ENCODE peak calls at places on chromosome 2, in ten cellular contexts. U is breast epithelium, S is HCT116, P is HepG2, L is GM23338, X is SK-N-SH, W is K562, V is spleen, R is Panc1, J is transverse colon. Z is an unnamed sample. For H3K4me1, the result is how much of the 10 kb centered on the place peaks cover.

GRCh38 chr2:118989481-118989880 is 47.5 kb downstream of the MARCO start:
- DNase-seq in U (no peak), S (no peak), P (no peak), L (no peak), X (no peak), W (no peak), V (no peak), R (no peak), J (no peak), Z (no peak)

GRCh38 chr2:7430421-7430868 is 513.2 kb downstream of the RNF144A start:
- DNase-seq in U (no peak), S (no peak), P (no peak), L (peak), X (no peak), W (no peak), V (no peak), R (no peak), J (no peak), Z (no peak)

GRCh38 chr2:44184106-44184505 is 15.4 kb downstream of the PPM1B start:
- DNase-seq in U (no peak), S (no peak), P (no peak), L (no peak), X (no peak), W (no peak), V (no peak), R (no peak), J (no peak), Z (no peak)

GRCh38 chr2:26484579-26484978 is 6.7 kb upstream of the OTOF start:
- DNase-seq in U (no peak), S (no peak), P (no peak), L (no peak), X (no peak), W (no peak), V (no peak), R (no peak), J (no peak), Z (no peak)

GRCh38 chr2:120737802-120738516 is 2.3 kb downstream of the GLI2 start:
- DNase-seq in U (no peak), S (no peak), P (no peak), L (peak), X (no peak), W (no peak), V (peak), R (no peak), J (peak), Z (no peak)

GRCh38 chr2:188902906-188903305 is 71.3 kb upstream of the COL3A1 start:
- DNase-seq in U (no peak), S (no peak), P (no peak), L (no peak), X (no peak), W (no peak), V (no peak), R (no peak), J (no peak), Z (no peak)

GRCh38 chr2:101770672-101771071 is 73.2 kb downstream of the MAP4K4 start:
- DNase-seq in U (no peak), S (peak), P (peak), L (peak), X (peak), W (peak), V (no peak), R (no peak), J (peak), Z (no peak)

GRCh38 chr2:28449489-28450395 is 46.1 kb upstream of the PLB1 start:
- DNase-seq in U (no peak), S (peak), P (no peak), L (peak), X (no peak), W (peak), V (no peak), R (no peak), J (no peak), Z (peak)

GRCh38 chr2:235347691-235348090 is 146.2 kb upstream of the AGAP1 start:
- DNase-seq in U (no peak), S (peak), P (no peak), L (no peak), X (no peak), W (peak), V (no peak), R (no peak), J (no peak), Z (no peak)

GRCh38 chr2:235087812-235088607 is 136.2 kb downstream of the SH3BP4 start:
- DNase-seq in U (no peak), S (no peak), P (no peak), L (no peak), X (peak), W (no peak), V (no peak), R (no peak), J (peak), Z (peak)

GRCh38 chr2:203809084-203809521 is 58.5 kb upstream of the CTLA4 start:
- DNase-seq in U (no peak), S (no peak), P (no peak), L (no peak), X (no peak), W (no peak), V (no peak), R (no peak), J (no peak), Z (no peak)

GRCh38 chr2:235492850-235493344 is 946 bp upstream of the AGAP1 start:
- DNase-seq in U (no peak), S (no peak), P (no peak), L (peak), X (no peak), W (no peak), V (no peak), R (no peak), J (no peak), Z (no peak)

GRCh38 chr2:196955036-196955435 is 28.5 kb upstream of the PGAP1 start:
- DNase-seq in U (no peak), S (no peak), P (no peak), L (no peak), X (no peak), W (no peak), V (no peak), R (no peak), J (no peak), Z (no peak)

GRCh38 chr2:38771632-38772031 is 6.4 kb upstream of the GEMIN6 start:
- DNase-seq in U (no peak), S (no peak), P (no peak), L (no peak), X (no peak), W (no peak), V (no peak), R (no peak), J (no peak), Z (no peak)

GRCh38 chr2:32663864-32664263 is 36.0 kb downstream of the TTC27 start:
- DNase-seq in U (no peak), S (no peak), P (no peak), L (no peak), X (no peak), W (no peak), V (no peak), R (no peak), J (no peak), Z (no peak)

GRCh38 chr2:40559175-40559574 is 107.3 kb upstream of the SLC8A1 start:
- DNase-seq in U (no peak), S (no peak), P (no peak), L (no peak), X (no peak), W (no peak), V (no peak), R (no peak), J (no peak), Z (no peak)

GRCh38 chr2:8437228-8437948 is 244.5 kb upstream of the ID2 start:
- DNase-seq in U (no peak), S (no peak), P (no peak), L (no peak), X (no peak), W (no peak), V (no peak), R (no peak), J (no peak), Z (peak)

GRCh38 chr2:231924889-231925275 is 1.3 kb downstream of the NPPC start:
- DNase-seq in U (no peak), S (no peak), P (no peak), L (no peak), X (peak), W (no peak), V (no peak), R (no peak), J (no peak), Z (no peak)

GRCh38 chr2:156565066-156565710 is 129.0 kb downstream of the GPD2 start:
- DNase-seq in U (no peak), S (no peak), P (no peak), L (peak), X (no peak), W (no peak), V (no peak), R (no peak), J (no peak), Z (no peak)

GRCh38 chr2:24543252-24543651 is 52.2 kb downstream of the NCOA1 start:
- DNase-seq in U (no peak), S (no peak), P (no peak), L (peak), X (no peak), W (no peak), V (no peak), R (no peak), J (no peak), Z (no peak)

GRCh38 chr2:9889812-9890261 is 46.6 kb downstream of the TAF1B start:
- DNase-seq in U (no peak), S (no peak), P (peak), L (no peak), X (peak), W (no peak), V (no peak), R (no peak), J (no peak), Z (no peak)

GRCh38 chr2:179268277-179268935 is 3.8 kb upstream of the SESTD1 start:
- DNase-seq in U (peak), S (no peak), P (peak), L (no peak), X (no peak), W (no peak), V (no peak), R (no peak), J (no peak), Z (peak)

GRCh38 chr2:71269511-71270090 is 42.7 kb upstream of the PAIP2B start:
- DNase-seq in U (no peak), S (no peak), P (no peak), L (no peak), X (no peak), W (no peak), V (no peak), R (no peak), J (no peak), Z (no peak)

GRCh38 chr2:191478754-191479679 is 198.9 kb upstream of the NABP1 start:
- DNase-seq in U (peak), S (no peak), P (peak), L (peak), X (peak), W (no peak), V (no peak), R (no peak), J (peak), Z (peak)

GRCh38 chr2:37168217-37168981 is 11.6 kb upstream of the EIF2AK2 start:
- DNase-seq in U (no peak), S (peak), P (peak), L (peak), X (peak), W (peak), V (no peak), R (peak), J (peak), Z (no peak)

GRCh38 chr2:196160101-196160500 is 11.3 kb downstream of the STK17B start:
- DNase-seq in U (peak), S (peak), P (no peak), L (peak), X (no peak), W (peak), V (no peak), R (no peak), J (peak), Z (no peak)

DNA sequence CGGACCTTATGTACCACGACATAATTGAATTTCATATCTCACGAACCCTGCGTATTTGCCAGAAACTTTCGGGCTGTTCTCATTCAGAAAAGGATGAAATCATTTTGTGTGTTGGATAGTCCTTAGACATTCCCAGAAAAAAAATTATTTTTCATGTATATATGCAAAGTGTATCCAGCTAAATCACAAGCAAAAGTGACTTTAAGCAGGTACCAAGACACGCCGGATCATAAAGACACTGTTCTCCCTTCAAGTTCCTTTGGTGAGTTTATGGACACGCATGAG is 35.1 kb upstream of the PNO1 start:
- DNase-seq in U (no peak), S (no peak), P (no peak), L (no peak), X (no peak), W (no peak), V (no peak), R (no peak), J (no peak), Z (no peak)
- H3K4me3 ChIP-seq in U (no peak), S (no peak), P (no peak), L (no peak), X (peak), W (no peak), V (no peak), R (no peak), J (no peak), Z (no peak)

GRCh38 chr2:85888745-85889647 is at the start of gene ST3GAL5:
- DNase-seq in U (peak), S (peak), P (peak), L (peak), X (peak), W (peak), V (peak), R (peak), J (peak), Z (peak)

GRCh38 chr2:85887566-85888019 is 1.2 kb downstream of the ST3GAL5 start:
- DNase-seq in U (no peak), S (no peak), P (no peak), L (no peak), X (peak), W (no peak), V (peak), R (no peak), J (peak), Z (peak)

GRCh38 chr2:85888020-85888744 is 608 bp downstream of the ST3GAL5 start:
- DNase-seq in U (no peak), S (no peak), P (no peak), L (peak), X (peak), W (no peak), V (peak), R (no peak), J (peak), Z (peak)

GRCh38 chr2:85886585-85886984 is 2.2 kb downstream of the ST3GAL5 start:
- DNase-seq in U (peak), S (no peak), P (no peak), L (no peak), X (no peak), W (no peak), V (no peak), R (no peak), J (peak), Z (peak)

GRCh38 chr2:85886141-85886540 is 2.6 kb downstream of the ST3GAL5 start:
- DNase-seq in U (no peak), S (no peak), P (no peak), L (no peak), X (no peak), W (no peak), V (no peak), R (no peak), J (no peak), Z (no peak)
- H3K4me1 ChIP-seq in U (under half), S (under half), P (under half), L (under half), X (under half), W (under half), V (half or more), R (under half), J (under half), Z (under half)

GRCh38 chr2:105335469-105335868 is 1.9 kb upstream of the C2orf49 start:
- DNase-seq in U (no peak), S (no peak), P (no peak), L (no peak), X (no peak), W (no peak), V (no peak), R (no peak), J (no peak), Z (no peak)

GRCh38 chr2:105338020-105338385 is 663 bp downstream of the C2orf49 start:
- DNase-seq in U (no peak), S (no peak), P (no peak), L (peak), X (no peak), W (no peak), V (no peak), R (no peak), J (no peak), Z (no peak)

GRCh38 chr2:105339414-105339813 is 2.1 kb downstream of the C2orf49 start:
- DNase-seq in U (no peak), S (no peak), P (no peak), L (no peak), X (no peak), W (no peak), V (no peak), R (no peak), J (no peak), Z (no peak)

GRCh38 chr2:105336786-105337121 is 586 bp upstream of the C2orf49 start:
- DNase-seq in U (no peak), S (no peak), P (no peak), L (no peak), X (no peak), W (no peak), V (no peak), R (no peak), J (no peak), Z (no peak)

GRCh38 chr2:105337122-105338019 is at the start of gene C2orf49:
- DNase-seq in U (peak), S (peak), P (peak), L (peak), X (peak), W (peak), V (peak), R (peak), J (peak), Z (peak)
- TF ChIP-seq POLR2AphosphoS5 in U (peak), S (peak), P (peak), L (peak), X (peak), W (peak), V (peak), R (peak), J (peak), Z (peak)

DNA sequence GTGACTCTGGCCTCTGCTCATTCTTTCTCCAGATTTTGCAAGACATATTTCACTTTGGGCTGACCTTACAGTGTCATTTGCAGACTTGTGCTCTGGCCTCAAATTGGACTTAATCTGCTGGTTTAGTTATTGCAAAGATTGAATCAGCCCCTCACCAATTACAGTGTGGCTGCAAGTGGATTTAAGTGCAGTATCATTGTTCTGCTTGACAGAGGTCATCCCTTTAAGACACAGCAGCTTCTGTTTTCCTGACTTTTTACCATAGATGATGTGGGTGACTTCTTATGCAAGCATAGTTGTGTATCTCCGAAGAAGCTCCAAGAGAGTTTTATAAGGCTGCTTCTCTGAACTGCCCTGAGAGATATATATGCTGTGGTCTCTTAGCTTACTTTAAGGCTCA is 3.4 kb downstream of the TRIB2 start:
- DNase-seq in U (no peak), S (no peak), P (no peak), L (no peak), X (no peak), W (no peak), V (no peak), R (no peak), J (no peak), Z (no peak)
- H3K4me3 ChIP-seq in U (peak), S (no peak), P (no peak), L (peak), X (peak), W (no peak), V (peak), R (peak), J (peak), Z (peak)

GRCh38 chr2:47064076-47064475 is 91.0 kb downstream of the STPG4 start:
- DNase-seq in U (no peak), S (no peak), P (no peak), L (no peak), X (no peak), W (no peak), V (no peak), R (no peak), J (no peak), Z (no peak)

GRCh38 chr2:47063159-47063930 is 91.8 kb downstream of the STPG4 start:
- DNase-seq in U (no peak), S (no peak), P (no peak), L (no peak), X (no peak), W (no peak), V (no peak), R (no peak), J (no peak), Z (no peak)

GRCh38 chr2:47060652-47061170 is 94.4 kb downstream of the STPG4 start:
- DNase-seq in U (no peak), S (no peak), P (no peak), L (no peak), X (no peak), W (no peak), V (no peak), R (no peak), J (no peak), Z (no peak)

GRCh38 chr2:47061989-47062678 is 93.0 kb downstream of the STPG4 start:
- DNase-seq in U (no peak), S (no peak), P (no peak), L (no peak), X (peak), W (peak), V (no peak), R (no peak), J (no peak), Z (no peak)

GRCh38 chr2:47062721-47063120 is 92.4 kb downstream of the STPG4 start:
- DNase-seq in U (no peak), S (no peak), P (no peak), L (no peak), X (peak), W (no peak), V (no peak), R (no peak), J (no peak), Z (no peak)
- H3K4me1 ChIP-seq in U (under half), S (under half), P (under half), L (under half), X (under half), W (under half), V (half or more), R (under half), J (half or more), Z (half or more)

DNA sequence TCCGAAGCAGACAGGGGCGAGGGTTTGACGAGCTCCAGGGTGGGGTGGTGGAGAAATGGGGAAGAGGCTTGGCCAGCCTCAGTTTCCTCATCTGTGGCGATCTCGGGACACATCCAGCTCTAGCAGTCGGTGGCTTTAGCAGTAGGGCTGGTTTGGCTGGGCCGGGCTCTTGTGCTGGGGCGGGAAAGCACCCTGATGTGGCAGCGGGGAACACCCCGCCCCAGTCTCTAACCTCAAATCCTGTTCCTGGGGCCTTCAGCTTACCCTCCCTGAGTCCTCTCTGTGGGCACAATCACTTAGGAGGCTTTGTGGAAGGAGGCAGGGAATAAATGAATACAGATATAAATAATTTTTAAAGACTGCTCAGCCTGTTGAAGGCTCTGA is 26.5 kb upstream of the MCFD2 start:
- DNase-seq in U (peak), S (no peak), P (no peak), L (no peak), X (peak), W (peak), V (peak), R (no peak), J (peak), Z (no peak)
- TF ChIP-seq POLR2AphosphoS5 in U (peak), S (no peak), P (no peak), L (no peak), X (no peak), W (no peak), V (no peak), R (no peak), J (no peak), Z (no peak)

GRCh38 chr2:187815113-187815512 is 260.9 kb upstream of the TFPI start:
- DNase-seq in U (no peak), S (no peak), P (no peak), L (no peak), X (no peak), W (no peak), V (no peak), R (no peak), J (no peak), Z (no peak)
- H3K4me3 ChIP-seq in U (no peak), S (no peak), P (no peak), L (no peak), X (no peak), W (no peak), V (no peak), R (no peak), J (no peak), Z (no peak)

GRCh38 chr2:96262306-96262705 is 3.5 kb downstream of the TMEM127 start:
- DNase-seq in U (no peak), S (no peak), P (no peak), L (no peak), X (no peak), W (no peak), V (no peak), R (no peak), J (no peak), Z (no peak)
- H3K4me1 ChIP-seq in U (under half), S (half or more), P (half or more), L (under half), X (under half), W (under half), V (half or more), R (under half), J (half or more), Z (half or more)